ENCODE peak calls at places on chromosome 16, in five cellular contexts. One of them, this sample, is unnamed.
A peak's percentile ranks its signal among the peaks of the same experiment; 100 is the strongest.

GRCh38 chr16:23104032-23104955 is 45.0 kb downstream of the USP31 start:
- DNase-seq in trophoblast cell: no peak
- DNase-seq in neuronal stem cell: no peak
- DNase-seq in H9: no peak
- DNase-seq in mesenchymal stem cell: no peak
- DNase-seq in this sample: no peak

GRCh38 chr16:27106305-27106704 is 39.6 kb downstream of the C16orf82 start:
- DNase-seq in trophoblast cell: no peak
- DNase-seq in H9: no peak
- DNase-seq in neuronal stem cell: no peak
- DNase-seq in mesenchymal stem cell: no peak
- DNase-seq in this sample: no peak

GRCh38 chr16:5793556-5793955 is 696.0 kb upstream of the EEF2KMT start:
- DNase-seq in mesenchymal stem cell: no peak
- DNase-seq in neuronal stem cell: no peak
- DNase-seq in trophoblast cell: no peak
- DNase-seq in H9: no peak
- DNase-seq in this sample: no peak

GRCh38 chr16:84899414-84899813 is 79.6 kb downstream of the CRISPLD2 start:
- DNase-seq in H9: no peak
- DNase-seq in neuronal stem cell: no peak
- DNase-seq in trophoblast cell: no peak
- DNase-seq in mesenchymal stem cell: no peak
- DNase-seq in this sample: no peak

GRCh38 chr16:4667203-4667983 is 26.0 kb upstream of the NUDT16L1 start:
- DNase-seq in trophoblast cell: no peak
- DNase-seq in H9: no peak
- DNase-seq in mesenchymal stem cell: no peak
- DNase-seq in neuronal stem cell: no peak
- DNase-seq in this sample: no peak

GRCh38 chr16:8949536-8950418 is 13.9 kb downstream of the USP7 start:
- DNase-seq in H9: no peak
- DNase-seq in mesenchymal stem cell: no peak
- DNase-seq in trophoblast cell: peak; percentile 97
- DNase-seq in neuronal stem cell: no peak
- DNase-seq in this sample: no peak

GRCh38 chr16:30186444-30186781 is 3.0 kb downstream of the CORO1A start:
- DNase-seq in mesenchymal stem cell: no peak
- DNase-seq in neuronal stem cell: no peak
- DNase-seq in H9: no peak
- DNase-seq in trophoblast cell: no peak
- DNase-seq in this sample: no peak

GRCh38 chr16:5979905-5980550 is 882.4 kb upstream of the EEF2KMT start:
- DNase-seq in neuronal stem cell: no peak
- DNase-seq in trophoblast cell: no peak
- DNase-seq in mesenchymal stem cell: no peak
- DNase-seq in H9: peak; percentile 45
- DNase-seq in this sample: no peak

GRCh38 chr16:65285128-65286120 is 163.6 kb upstream of the CDH11 start:
- DNase-seq in neuronal stem cell: no peak
- DNase-seq in H9: no peak
- DNase-seq in mesenchymal stem cell: peak; percentile 48
- DNase-seq in trophoblast cell: no peak
- DNase-seq in this sample: no peak

GRCh38 chr16:72467157-72467759 is 295.3 kb upstream of the PMFBP1 start:
- DNase-seq in H9: no peak
- DNase-seq in trophoblast cell: peak; percentile 57
- DNase-seq in mesenchymal stem cell: peak; percentile 60
- DNase-seq in neuronal stem cell: peak; percentile 11
- DNase-seq in this sample: no peak

GRCh38 chr16:88907768-88908167 is 41.3 kb upstream of the PABPN1L start:
- DNase-seq in trophoblast cell: peak; percentile 5
- DNase-seq in mesenchymal stem cell: peak; percentile 30
- DNase-seq in neuronal stem cell: no peak
- DNase-seq in H9: no peak
- DNase-seq in this sample: no peak

GRCh38 chr16:74035816-74036215 is 260.8 kb upstream of the PSMD7 start:
- DNase-seq in neuronal stem cell: no peak
- DNase-seq in H9: no peak
- DNase-seq in trophoblast cell: no peak
- DNase-seq in mesenchymal stem cell: no peak
- DNase-seq in this sample: no peak

GRCh38 chr16:58854392-58854791 is 120.3 kb upstream of the GOT2 start:
- DNase-seq in H9: no peak
- DNase-seq in trophoblast cell: no peak
- DNase-seq in neuronal stem cell: no peak
- DNase-seq in mesenchymal stem cell: no peak
- DNase-seq in this sample: no peak

GRCh38 chr16:68893710-68894705 is 50.7 kb downstream of the TANGO6 start:
- DNase-seq in trophoblast cell: no peak
- DNase-seq in mesenchymal stem cell: peak; percentile 30
- DNase-seq in H9: peak; percentile 51
- DNase-seq in neuronal stem cell: peak; percentile 27
- DNase-seq in this sample: no peak

GRCh38 chr16:51556694-51557327 is 405.7 kb upstream of the SALL1 start:
- DNase-seq in H9: no peak
- DNase-seq in mesenchymal stem cell: peak; percentile 90
- DNase-seq in trophoblast cell: no peak
- DNase-seq in neuronal stem cell: no peak
- DNase-seq in this sample: no peak

GRCh38 chr16:4680673-4681470 is 12.5 kb upstream of the NUDT16L1 start:
- DNase-seq in trophoblast cell: no peak
- DNase-seq in mesenchymal stem cell: no peak
- DNase-seq in neuronal stem cell: no peak
- DNase-seq in H9: no peak
- DNase-seq in this sample: no peak

GRCh38 chr16:68902376-68903345 is 59.3 kb downstream of the TANGO6 start:
- DNase-seq in neuronal stem cell: peak; percentile 55
- DNase-seq in mesenchymal stem cell: peak; percentile 48
- DNase-seq in H9: peak; percentile 65
- DNase-seq in trophoblast cell: peak; percentile 80
- DNase-seq in this sample: peak; percentile 63

GRCh38 chr16:88785106-88785924 is at the start of gene PIEZO1:
- DNase-seq in H9: no peak
- DNase-seq in neuronal stem cell: no peak
- DNase-seq in mesenchymal stem cell: peak; percentile 73
- DNase-seq in trophoblast cell: peak; percentile 66
- DNase-seq in this sample: no peak

GRCh38 chr16:80125677-80126076 is 415.1 kb upstream of the DYNLRB2 start:
- DNase-seq in neuronal stem cell: no peak
- DNase-seq in H9: no peak
- DNase-seq in mesenchymal stem cell: no peak
- DNase-seq in trophoblast cell: no peak
- DNase-seq in this sample: no peak

GRCh38 chr16:80274576-80275191 is 266.1 kb upstream of the DYNLRB2 start:
- DNase-seq in neuronal stem cell: peak; percentile 39
- DNase-seq in H9: no peak
- DNase-seq in mesenchymal stem cell: no peak
- DNase-seq in trophoblast cell: no peak
- DNase-seq in this sample: no peak

GRCh38 chr16:31225193-31225592 is 8.3 kb upstream of the PYDC1 start:
- DNase-seq in mesenchymal stem cell: no peak
- DNase-seq in H9: no peak
- DNase-seq in neuronal stem cell: no peak
- DNase-seq in trophoblast cell: no peak
- DNase-seq in this sample: no peak

GRCh38 chr16:85628651-85629050 is 15.5 kb downstream of the GSE1 start:
- DNase-seq in neuronal stem cell: no peak
- DNase-seq in trophoblast cell: no peak
- DNase-seq in H9: no peak
- DNase-seq in mesenchymal stem cell: no peak
- DNase-seq in this sample: no peak

GRCh38 chr16:55832425-55832787 is 490 bp downstream of the CES1 start:
- DNase-seq in mesenchymal stem cell: no peak
- DNase-seq in trophoblast cell: no peak
- DNase-seq in H9: no peak
- DNase-seq in neuronal stem cell: no peak
- DNase-seq in this sample: no peak

GRCh38 chr16:84068041-84068440 is 25.4 kb upstream of the SLC38A8 start:
- DNase-seq in H9: no peak
- DNase-seq in mesenchymal stem cell: no peak
- DNase-seq in neuronal stem cell: no peak
- DNase-seq in trophoblast cell: no peak
- DNase-seq in this sample: no peak

GRCh38 chr16:154223-155030 is 2.0 kb downstream of the HBZ start:
- DNase-seq in trophoblast cell: no peak
- DNase-seq in neuronal stem cell: peak; percentile 59
- DNase-seq in mesenchymal stem cell: peak; percentile 57
- DNase-seq in H9: peak; percentile 67
- DNase-seq in this sample: peak; percentile 81

GRCh38 chr16:11416228-11417001 is 71.2 kb downstream of the RMI2 start:
- DNase-seq in trophoblast cell: peak; percentile 30
- DNase-seq in neuronal stem cell: no peak
- DNase-seq in mesenchymal stem cell: no peak
- DNase-seq in H9: no peak
- DNase-seq in this sample: no peak

GRCh38 chr16:78240459-78241222 is 141.2 kb downstream of the WWOX start:
- DNase-seq in trophoblast cell: peak; percentile 87
- DNase-seq in neuronal stem cell: no peak
- DNase-seq in mesenchymal stem cell: no peak
- DNase-seq in H9: no peak
- DNase-seq in this sample: peak; percentile 42

GRCh38 chr16:55597928-55598327 is 31.4 kb downstream of the CAPNS2 start:
- DNase-seq in H9: no peak
- DNase-seq in neuronal stem cell: no peak
- DNase-seq in mesenchymal stem cell: no peak
- DNase-seq in trophoblast cell: no peak
- DNase-seq in this sample: no peak

GRCh38 chr16:61432421-61432820 is 603.8 kb downstream of the CDH8 start:
- DNase-seq in trophoblast cell: no peak
- DNase-seq in neuronal stem cell: no peak
- DNase-seq in mesenchymal stem cell: peak; percentile 1
- DNase-seq in H9: no peak
- DNase-seq in this sample: no peak

GRCh38 chr16:72425571-72426341 is 253.8 kb upstream of the PMFBP1 start:
- DNase-seq in H9: no peak
- DNase-seq in neuronal stem cell: no peak
- DNase-seq in trophoblast cell: no peak
- DNase-seq in mesenchymal stem cell: no peak
- DNase-seq in this sample: no peak

GRCh38 chr16:81626181-81626674 is 152.9 kb upstream of the PLCG2 start:
- DNase-seq in neuronal stem cell: no peak
- DNase-seq in mesenchymal stem cell: no peak
- DNase-seq in trophoblast cell: no peak
- DNase-seq in H9: no peak
- DNase-seq in this sample: no peak

GRCh38 chr16:28210979-28211505 is 723 bp downstream of the XPO6 start:
- DNase-seq in trophoblast cell: peak; percentile 75
- DNase-seq in neuronal stem cell: peak; percentile 11
- DNase-seq in mesenchymal stem cell: peak; percentile 82
- DNase-seq in H9: no peak
- DNase-seq in this sample: no peak

GRCh38 chr16:28213396-28213795 is 1.6 kb upstream of the XPO6 start:
- DNase-seq in H9: no peak
- DNase-seq in mesenchymal stem cell: no peak
- DNase-seq in neuronal stem cell: no peak
- DNase-seq in trophoblast cell: no peak
- DNase-seq in this sample: no peak

GRCh38 chr16:28212532-28212873 is 738 bp upstream of the XPO6 start:
- DNase-seq in neuronal stem cell: no peak
- DNase-seq in trophoblast cell: peak; percentile 76
- DNase-seq in H9: peak; percentile 53
- DNase-seq in mesenchymal stem cell: peak; percentile 48
- DNase-seq in this sample: no peak

GRCh38 chr16:28210264-28210663 is 1.5 kb downstream of the XPO6 start:
- DNase-seq in mesenchymal stem cell: no peak
- DNase-seq in neuronal stem cell: no peak
- DNase-seq in trophoblast cell: no peak
- DNase-seq in H9: no peak
- DNase-seq in this sample: no peak

GRCh38 chr16:28211758-28212531 is at the start of gene XPO6:
- DNase-seq in H9: peak; percentile 93
- DNase-seq in neuronal stem cell: peak; percentile 94
- DNase-seq in mesenchymal stem cell: peak; percentile 91
- DNase-seq in trophoblast cell: peak; percentile 99
- DNase-seq in this sample: peak; percentile 99
- H2BK5ac ChIP-seq in H9: no peak within 1 kb of the TSS
- H2BK5ac ChIP-seq in neuronal stem cell: peak within 1 kb of the TSS; percentile 83
- H2BK5ac ChIP-seq in mesenchymal stem cell: no peak within 1 kb of the TSS
- H2BK5ac ChIP-seq in trophoblast cell: peak within 1 kb of the TSS; percentile 72
- H2BK5ac ChIP-seq in this sample: peak within 1 kb of the TSS; percentile 19

GRCh38 chr16:57807968-57808528 is 5.8 kb upstream of the KIFC3 start:
- DNase-seq in mesenchymal stem cell: peak; percentile 87
- DNase-seq in neuronal stem cell: no peak
- DNase-seq in trophoblast cell: peak; percentile 94
- DNase-seq in H9: peak; percentile 79
- DNase-seq in this sample: no peak

GRCh38 chr16:57805176-57805575 is 2.9 kb upstream of the KIFC3 start:
- DNase-seq in mesenchymal stem cell: no peak
- DNase-seq in trophoblast cell: peak; percentile 34
- DNase-seq in H9: no peak
- DNase-seq in neuronal stem cell: no peak
- DNase-seq in this sample: no peak

GRCh38 chr16:57808589-57808988 is 6.3 kb upstream of the KIFC3 start:
- DNase-seq in mesenchymal stem cell: no peak
- DNase-seq in trophoblast cell: no peak
- DNase-seq in neuronal stem cell: no peak
- DNase-seq in H9: no peak
- DNase-seq in this sample: no peak

GRCh38 chr16:57809276-57809793 is 7.0 kb upstream of the KIFC3 start:
- DNase-seq in mesenchymal stem cell: no peak
- DNase-seq in neuronal stem cell: no peak
- DNase-seq in H9: no peak
- DNase-seq in trophoblast cell: no peak
- DNase-seq in this sample: no peak

GRCh38 chr16:57807252-57807967 is 5.1 kb upstream of the KIFC3 start:
- DNase-seq in H9: no peak
- DNase-seq in mesenchymal stem cell: peak; percentile 25
- DNase-seq in trophoblast cell: no peak
- DNase-seq in neuronal stem cell: no peak
- DNase-seq in this sample: no peak
- H2BK12ac ChIP-seq in H9: no peak overlapping the region
- H2BK12ac ChIP-seq in mesenchymal stem cell: peak overlapping the region; percentile 78
- H2BK12ac ChIP-seq in trophoblast cell: peak overlapping the region; percentile 7
- H2BK12ac ChIP-seq in neuronal stem cell: no peak overlapping the region
- H2BK12ac ChIP-seq in this sample: peak overlapping the region; percentile 84

GRCh38 chr16:2147981-2148671 is at the start of gene RAB26:
- DNase-seq in H9: peak; percentile 85
- DNase-seq in trophoblast cell: peak; percentile 30
- DNase-seq in mesenchymal stem cell: peak; percentile 53
- DNase-seq in neuronal stem cell: peak; percentile 70
- DNase-seq in this sample: no peak
- H2BK5ac ChIP-seq in H9: no peak within 1 kb of the TSS
- H2BK5ac ChIP-seq in trophoblast cell: no peak within 1 kb of the TSS
- H2BK5ac ChIP-seq in mesenchymal stem cell: no peak within 1 kb of the TSS
- H2BK5ac ChIP-seq in neuronal stem cell: no peak within 1 kb of the TSS
- H2BK5ac ChIP-seq in this sample: peak within 1 kb of the TSS; percentile 66

GRCh38 chr16:63714876-63715275 is 1407.0 kb downstream of the CDH11 start:
- DNase-seq in trophoblast cell: no peak
- DNase-seq in H9: peak; percentile 62
- DNase-seq in neuronal stem cell: no peak
- DNase-seq in mesenchymal stem cell: no peak
- DNase-seq in this sample: peak; percentile 19
- H2BK12ac ChIP-seq in trophoblast cell: no peak overlapping the region
- H2BK12ac ChIP-seq in H9: no peak overlapping the region
- H2BK12ac ChIP-seq in neuronal stem cell: no peak overlapping the region
- H2BK12ac ChIP-seq in mesenchymal stem cell: no peak overlapping the region
- H2BK12ac ChIP-seq in this sample: no peak overlapping the region